ENCODE peak calls at places on chromosome 2, in nine cellular contexts. W is right atrium auricular region, A is kidney epithelial cell, B is fibroblast of pulmonary artery, I is H7, J is hepatocyte, O is cardiac muscle cell, K is stomach, D is NB4. F is an unnamed sample.

GRCh38 chr2:166234112-166234846 is 106.5 kb upstream of the SCN1A start:
- DNase-seq in W (no peak), A (peak), B (peak), I (no peak), J (no peak), O (peak), K (no peak), D (no peak), F (no peak)

GRCh38 chr2:36410681-36411080 is 55.1 kb downstream of the CRIM1 start:
- DNase-seq in W (no peak), A (no peak), B (no peak), I (no peak), J (no peak), O (no peak), K (no peak), D (no peak), F (no peak)

GRCh38 chr2:195559431-195559914 is 97.6 kb upstream of the SLC39A10 start:
- DNase-seq in W (no peak), A (peak), B (peak), I (no peak), J (no peak), O (peak), K (no peak), D (peak), F (no peak)

GRCh38 chr2:15511686-15512085 is 49.4 kb downstream of the NBAS start:
- DNase-seq in W (no peak), A (no peak), B (no peak), I (no peak), J (no peak), O (no peak), K (no peak), D (no peak), F (no peak)

GRCh38 chr2:95024306-95024880 is 1.1 kb upstream of the MAL start:
- DNase-seq in W (no peak), A (no peak), B (no peak), I (no peak), J (no peak), O (no peak), K (no peak), D (no peak), F (peak)

GRCh38 chr2:14316594-14316993 is 315.9 kb upstream of the LRATD1 start:
- DNase-seq in W (no peak), A (no peak), B (no peak), I (no peak), J (no peak), O (no peak), K (no peak), D (no peak), F (no peak)

GRCh38 chr2:223580951-223581350 is 21.2 kb downstream of the SCG2 start:
- DNase-seq in W (no peak), A (no peak), B (peak), I (no peak), J (peak), O (peak), K (no peak), D (no peak), F (no peak)

GRCh38 chr2:80048296-80048695 is 256.3 kb downstream of the LRRTM1 start:
- DNase-seq in W (no peak), A (no peak), B (no peak), I (no peak), J (no peak), O (no peak), K (no peak), D (no peak), F (no peak)

GRCh38 chr2:177169810-177170514 is 42.6 kb upstream of the HNRNPA3 start:
- DNase-seq in W (no peak), A (no peak), B (no peak), I (no peak), J (peak), O (no peak), K (no peak), D (no peak), F (no peak)

GRCh38 chr2:114160263-114161001 is 270.5 kb downstream of the ACTR3 start:
- DNase-seq in W (no peak), A (no peak), B (no peak), I (no peak), J (peak), O (no peak), K (no peak), D (no peak), F (no peak)

GRCh38 chr2:455046-455705 is 167.3 kb upstream of the ALKAL2 start:
- DNase-seq in W (no peak), A (no peak), B (no peak), I (no peak), J (no peak), O (no peak), K (no peak), D (no peak), F (no peak)

GRCh38 chr2:36438454-36438977 is 82.9 kb downstream of the CRIM1 start:
- DNase-seq in W (no peak), A (peak), B (peak), I (peak), J (peak), O (peak), K (no peak), D (no peak), F (no peak)

GRCh38 chr2:146721486-146721885 is 1123.3 kb upstream of the ACVR2A start:
- DNase-seq in W (no peak), A (no peak), B (no peak), I (no peak), J (no peak), O (no peak), K (peak), D (no peak), F (no peak)

GRCh38 chr2:54456526-54457325 is 599 bp downstream of the SPTBN1 start:
- DNase-seq in W (no peak), A (no peak), B (peak), I (peak), J (peak), O (peak), K (no peak), D (peak), F (peak)

GRCh38 chr2:177818412-177818811 is 254.2 kb downstream of the PDE11A start:
- DNase-seq in W (no peak), A (no peak), B (no peak), I (no peak), J (no peak), O (no peak), K (no peak), D (no peak), F (no peak)

GRCh38 chr2:231530099-231531085 is at the start of gene NMUR1:
- DNase-seq in W (no peak), A (no peak), B (no peak), I (peak), J (peak), O (peak), K (peak), D (peak), F (peak)

GRCh38 chr2:43131890-43132522 is 94.4 kb downstream of the ZFP36L2 start:
- DNase-seq in W (no peak), A (no peak), B (no peak), I (peak), J (no peak), O (no peak), K (no peak), D (peak), F (no peak)

GRCh38 chr2:79660552-79660951 is 147.7 kb downstream of the CTNNA2 start:
- DNase-seq in W (no peak), A (no peak), B (no peak), I (no peak), J (no peak), O (no peak), K (no peak), D (no peak), F (no peak)

GRCh38 chr2:140465301-140465700 is 1665.5 kb downstream of the LRP1B start:
- DNase-seq in W (no peak), A (no peak), B (no peak), I (no peak), J (no peak), O (no peak), K (no peak), D (no peak), F (no peak)

GRCh38 chr2:240200230-240201051 is 60.0 kb upstream of the OTOS start:
- DNase-seq in W (no peak), A (no peak), B (peak), I (peak), J (no peak), O (peak), K (no peak), D (peak), F (no peak)

GRCh38 chr2:81853331-81853730 is 1548.8 kb upstream of the LRRTM1 start:
- DNase-seq in W (no peak), A (no peak), B (no peak), I (no peak), J (no peak), O (no peak), K (no peak), D (no peak), F (no peak)

GRCh38 chr2:131552886-131553285 is 25.2 kb downstream of the CCDC74A start:
- DNase-seq in W (no peak), A (no peak), B (no peak), I (no peak), J (no peak), O (no peak), K (no peak), D (no peak), F (no peak)

GRCh38 chr2:42459296-42459695 is 34.5 kb downstream of the KCNG3 start:
- DNase-seq in W (no peak), A (no peak), B (no peak), I (no peak), J (no peak), O (no peak), K (no peak), D (peak), F (no peak)

GRCh38 chr2:237923507-237924163 is 43.2 kb upstream of the UBE2F start:
- DNase-seq in W (no peak), A (no peak), B (peak), I (peak), J (peak), O (peak), K (peak), D (peak), F (peak)

GRCh38 chr2:214130115-214130514 is 280.7 kb upstream of the VWC2L start:
- DNase-seq in W (no peak), A (no peak), B (no peak), I (no peak), J (no peak), O (no peak), K (no peak), D (no peak), F (no peak)

GRCh38 chr2:191446910-191447309 is 201.7 kb downstream of the MYO1B start:
- DNase-seq in W (no peak), A (no peak), B (no peak), I (no peak), J (peak), O (no peak), K (no peak), D (no peak), F (no peak)

GRCh38 chr2:8159966-8160603 is 521.8 kb upstream of the ID2 start:
- DNase-seq in W (no peak), A (no peak), B (no peak), I (no peak), J (no peak), O (no peak), K (no peak), D (no peak), F (no peak)

GRCh38 chr2:27051902-27052645 is 606 bp downstream of the AGBL5 start:
- DNase-seq in W (no peak), A (no peak), B (no peak), I (peak), J (peak), O (no peak), K (peak), D (peak), F (peak)

GRCh38 chr2:46643493-46643892 is 164.1 kb downstream of the TMEM247 start:
- DNase-seq in W (no peak), A (no peak), B (no peak), I (no peak), J (no peak), O (no peak), K (no peak), D (peak), F (no peak)

GRCh38 chr2:226573158-226573557 is 226.5 kb downstream of the IRS1 start:
- DNase-seq in W (no peak), A (no peak), B (no peak), I (no peak), J (no peak), O (no peak), K (no peak), D (no peak), F (no peak)
- H3K4me3 ChIP-seq in W (no peak), A (no peak), B (no peak), I (no peak), J (no peak), O (no peak), K (no peak), D (no peak), F (no peak)

GRCh38 chr2:70340075-70340474 is 38.2 kb upstream of the FAM136A start:
- DNase-seq in W (no peak), A (no peak), B (no peak), I (no peak), J (no peak), O (no peak), K (no peak), D (no peak), F (no peak)

GRCh38 chr2:70340921-70341765 is 39.3 kb upstream of the FAM136A start:
- DNase-seq in W (no peak), A (no peak), B (peak), I (peak), J (peak), O (peak), K (no peak), D (peak), F (no peak)

GRCh38 chr2:70331012-70331411 is 29.1 kb upstream of the FAM136A start:
- DNase-seq in W (no peak), A (no peak), B (no peak), I (peak), J (no peak), O (no peak), K (no peak), D (no peak), F (no peak)

DNA sequence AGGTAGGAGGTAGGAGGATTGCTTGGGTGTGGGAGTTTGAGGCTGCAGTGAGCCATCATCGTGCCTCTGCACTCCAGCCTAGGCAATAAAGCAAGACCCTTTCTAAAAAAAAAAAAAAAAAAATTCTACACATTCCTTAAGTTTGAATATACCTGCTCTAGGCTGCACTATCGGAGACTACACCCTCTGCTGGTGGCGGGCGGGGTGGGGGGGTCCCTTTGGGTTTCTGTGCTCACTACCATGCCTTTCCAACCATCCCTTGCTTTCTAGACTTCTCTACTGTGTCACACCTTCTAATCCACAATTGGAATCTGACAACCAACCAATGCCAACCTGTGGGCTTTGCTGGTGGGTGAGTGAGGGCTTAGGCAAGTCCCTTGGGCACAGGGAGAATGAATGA is 34.7 kb upstream of the FAM136A start:
- DNase-seq in W (no peak), A (no peak), B (no peak), I (peak), J (no peak), O (no peak), K (no peak), D (no peak), F (no peak)
- H3K4me3 ChIP-seq in W (no peak), A (no peak), B (no peak), I (no peak), J (no peak), O (no peak), K (no peak), D (no peak), F (no peak)

GRCh38 chr2:73897240-73897583 is 4.4 kb downstream of the ACTG2 start:
- DNase-seq in W (no peak), A (no peak), B (no peak), I (no peak), J (no peak), O (no peak), K (no peak), D (no peak), F (no peak)

GRCh38 chr2:73895473-73895872 is 2.7 kb downstream of the ACTG2 start:
- DNase-seq in W (no peak), A (no peak), B (no peak), I (no peak), J (no peak), O (no peak), K (no peak), D (no peak), F (no peak)

GRCh38 chr2:73894877-73895276 is 2.1 kb downstream of the ACTG2 start:
- DNase-seq in W (no peak), A (no peak), B (no peak), I (no peak), J (no peak), O (no peak), K (no peak), D (no peak), F (no peak)

GRCh38 chr2:73897934-73898333 is 5.1 kb downstream of the ACTG2 start:
- DNase-seq in W (no peak), A (no peak), B (no peak), I (no peak), J (no peak), O (no peak), K (no peak), D (no peak), F (no peak)

GRCh38 chr2:73896362-73897239 is 3.8 kb downstream of the ACTG2 start:
- DNase-seq in W (no peak), A (peak), B (peak), I (no peak), J (no peak), O (peak), K (no peak), D (no peak), F (peak)
- H3K4me3 ChIP-seq in W (no peak), A (no peak), B (no peak), I (no peak), J (no peak), O (no peak), K (peak), D (no peak), F (no peak)

GRCh38 chr2:182426082-182426914 is 538 bp downstream of the PDE1A start:
- DNase-seq in W (no peak), A (no peak), B (peak), I (no peak), J (peak), O (peak), K (no peak), D (peak), F (no peak)
- H3K4me3 ChIP-seq in W (peak), A (no peak), B (peak), I (no peak), J (no peak), O (no peak), K (peak), D (no peak), F (peak)

DNA sequence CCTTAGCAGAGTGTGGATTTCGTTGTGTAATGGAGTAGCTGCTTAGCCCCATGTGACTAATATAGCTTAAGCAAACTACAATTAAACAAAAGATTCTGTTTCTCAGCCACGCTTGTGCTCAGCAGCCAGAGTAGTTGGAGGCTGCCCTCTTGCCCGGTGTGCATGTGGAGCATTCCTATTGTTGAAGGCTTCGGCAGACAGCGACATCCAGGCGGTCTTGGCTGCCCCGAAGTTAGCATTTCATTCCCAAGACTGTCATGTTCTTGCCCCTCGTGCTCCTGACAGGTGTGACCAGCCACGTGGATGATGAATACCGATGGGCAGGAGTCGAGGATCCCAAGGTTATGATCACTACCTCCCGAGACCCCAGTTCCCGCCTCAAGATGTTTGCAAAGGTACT is 2.4 kb downstream of the IMP4 start:
- DNase-seq in W (no peak), A (no peak), B (no peak), I (no peak), J (no peak), O (no peak), K (no peak), D (no peak), F (no peak)
- H3K4me3 ChIP-seq in W (no peak), A (no peak), B (no peak), I (no peak), J (no peak), O (no peak), K (no peak), D (no peak), F (no peak)

GRCh38 chr2:101305044-101305443 is 3.5 kb downstream of the RNF149 start:
- DNase-seq in W (no peak), A (no peak), B (no peak), I (no peak), J (no peak), O (no peak), K (no peak), D (no peak), F (no peak)
- H3K4me3 ChIP-seq in W (no peak), A (no peak), B (no peak), I (no peak), J (no peak), O (peak), K (no peak), D (peak), F (no peak)

GRCh38 chr2:108376774-108377173 is 980 bp upstream of the SULT1C4 start:
- DNase-seq in W (no peak), A (no peak), B (no peak), I (no peak), J (no peak), O (no peak), K (no peak), D (no peak), F (no peak)

GRCh38 chr2:108383146-108383830 is 5.5 kb downstream of the SULT1C4 start:
- DNase-seq in W (no peak), A (no peak), B (no peak), I (peak), J (no peak), O (no peak), K (no peak), D (no peak), F (no peak)

GRCh38 chr2:108382196-108382595 is 4.4 kb downstream of the SULT1C4 start:
- DNase-seq in W (no peak), A (no peak), B (no peak), I (no peak), J (no peak), O (no peak), K (no peak), D (no peak), F (no peak)

GRCh38 chr2:108377815-108378630 is at the start of gene SULT1C4:
- DNase-seq in W (peak), A (no peak), B (peak), I (peak), J (peak), O (peak), K (no peak), D (no peak), F (peak)

GRCh38 chr2:108377411-108377810 is 343 bp upstream of the SULT1C4 start:
- DNase-seq in W (no peak), A (no peak), B (peak), I (no peak), J (peak), O (no peak), K (no peak), D (no peak), F (no peak)
- H3K4me3 ChIP-seq in W (peak), A (peak), B (no peak), I (no peak), J (no peak), O (no peak), K (peak), D (no peak), F (peak)

GRCh38 chr2:200860092-200860795 is 4.2 kb downstream of the CLK1 start:
- DNase-seq in W (no peak), A (no peak), B (peak), I (no peak), J (no peak), O (peak), K (no peak), D (no peak), F (no peak)
- H3K4me3 ChIP-seq in W (peak), A (no peak), B (peak), I (no peak), J (no peak), O (peak), K (peak), D (peak), F (no peak)